ENCODE peak calls at places on chromosome 9, in eight cellular contexts. I is uterus; A is activated naive CD8-positive, alpha-beta T cell treated with anti-CD3 and anti-CD28 coated beads, Interleukin-2, amount 50 U/mL, for 24 hours; D is mesenchymal stem cell; P is iris pigment epithelial cell; U is neural progenitor cell; B is iPS-NIHi11; K is stimulated activated CD8-positive, alpha-beta memory T cell treated with anti-CD3 and anti-CD28 coated beads, Interleukin-4, amount 100 ng/mL, for 24 hours. F is an unnamed sample.

GRCh38 chr9:17531642-17532254 is 47.1 kb upstream of the SH3GL2 start:
- DNase-seq in I (peak; percentile 23), A (peak; percentile 22), D (peak; percentile 63), P (peak; percentile 46), U (peak; percentile 65), B (peak; percentile 38), K (peak; percentile 1), F (peak; percentile 18)

GRCh38 chr9:5418481-5418880 is 19.2 kb downstream of the PLGRKT start:
- DNase-seq in I (no peak), A (no peak), D (no peak), P (no peak), U (no peak), B (no peak), K (no peak), F (no peak)

GRCh38 chr9:115058684-115059315 is 59.2 kb downstream of the TNC start:
- DNase-seq in I (no peak), A (no peak), D (peak; percentile 68), P (peak; percentile 63), U (no peak), B (no peak), K (no peak), F (no peak)

GRCh38 chr9:124347968-124348358 is 67.3 kb downstream of the PSMB7 start:
- DNase-seq in I (no peak), A (no peak), D (no peak), P (no peak), U (no peak), B (no peak), K (no peak), F (no peak)

GRCh38 chr9:2623046-2623865 is 1.7 kb downstream of the VLDLR start:
- DNase-seq in I (peak; percentile 69), A (peak; percentile 9), D (peak; percentile 43), P (peak; percentile 60), U (peak; percentile 71), B (peak; percentile 22), K (no peak), F (no peak)

GRCh38 chr9:137233143-137233980 is 2.7 kb downstream of the SLC34A3 start:
- DNase-seq in I (no peak), A (no peak), D (no peak), P (no peak), U (no peak), B (no peak), K (no peak), F (peak; percentile 65)

GRCh38 chr9:23444658-23445057 is 381.4 kb downstream of the ELAVL2 start:
- DNase-seq in I (no peak), A (no peak), D (no peak), P (no peak), U (no peak), B (no peak), K (no peak), F (no peak)

GRCh38 chr9:1460143-1460769 is 410.1 kb downstream of the DMRT2 start:
- DNase-seq in I (no peak), A (no peak), D (no peak), P (no peak), U (no peak), B (peak; percentile 78), K (no peak), F (no peak)

GRCh38 chr9:105259274-105259673 is 14.8 kb downstream of the SLC44A1 start:
- DNase-seq in I (no peak), A (no peak), D (no peak), P (no peak), U (no peak), B (no peak), K (no peak), F (no peak)

GRCh38 chr9:95409650-95410426 is 92.3 kb upstream of the FANCC start:
- DNase-seq in I (no peak), A (no peak), D (peak; percentile 94), P (peak; percentile 92), U (no peak), B (no peak), K (no peak), F (peak; percentile 22)

GRCh38 chr9:108083160-108083559 is 593.6 kb upstream of the KLF4 start:
- DNase-seq in I (no peak), A (no peak), D (no peak), P (no peak), U (peak; percentile 14), B (no peak), K (no peak), F (no peak)

GRCh38 chr9:88464851-88465250 is 70.1 kb upstream of the NXNL2 start:
- DNase-seq in I (no peak), A (no peak), D (peak; percentile 55), P (peak; percentile 42), U (no peak), B (no peak), K (no peak), F (no peak)

GRCh38 chr9:17003576-17004240 is 131.1 kb upstream of the CNTLN start:
- DNase-seq in I (no peak), A (no peak), D (peak; percentile 33), P (peak; percentile 76), U (no peak), B (no peak), K (no peak), F (no peak)

GRCh38 chr9:35669331-35670145 is 4.2 kb upstream of the CA9 start:
- DNase-seq in I (no peak), A (no peak), D (peak; percentile 58), P (peak; percentile 64), U (no peak), B (no peak), K (no peak), F (no peak)

GRCh38 chr9:131448818-131449217 is 53.9 kb upstream of the POMT1 start:
- DNase-seq in I (no peak), A (no peak), D (no peak), P (no peak), U (no peak), B (no peak), K (no peak), F (no peak)

F was measured in K562.